ENCODE peak calls at places on chromosomes 4 and X, in eight cellular contexts. One of them, this sample, is unnamed.

GRCh38 chr4:25654971-25655963 is at the start of gene SLC34A2:
- DNase-seq in astrocyte of the spinal cord: no peak
- DNase-seq in MM.1S: no peak
- DNase-seq in mucosa of descending colon: peak; percentile 10
- DNase-seq in AG10803: no peak
- DNase-seq in A549: no peak
- DNase-seq in GM12865: no peak
- DNase-seq in uterus: no peak
- DNase-seq in this sample: peak; percentile 5

GRCh38 chr4:143251781-143252180 is 67.1 kb downstream of the USP38 start:
- DNase-seq in MM.1S: no peak
- DNase-seq in astrocyte of the spinal cord: peak; percentile 50
- DNase-seq in GM12865: no peak
- DNase-seq in A549: no peak
- DNase-seq in mucosa of descending colon: no peak
- DNase-seq in AG10803: no peak
- DNase-seq in uterus: no peak
- DNase-seq in this sample: no peak

GRCh38 chrX:19440713-19441112 is 74.6 kb downstream of the MAP3K15 start:
- DNase-seq in A549: no peak
- DNase-seq in astrocyte of the spinal cord: peak; percentile 23
- DNase-seq in GM12865: no peak
- DNase-seq in uterus: no peak
- DNase-seq in mucosa of descending colon: peak; percentile 1
- DNase-seq in MM.1S: no peak
- DNase-seq in AG10803: peak; percentile 8
- DNase-seq in this sample: no peak

GRCh38 chrX:119391279-119391678 is 7.9 kb upstream of the SLC25A43 start:
- DNase-seq in MM.1S: peak; percentile 26
- DNase-seq in AG10803: peak; percentile 32
- DNase-seq in A549: peak; percentile 46
- DNase-seq in mucosa of descending colon: peak; percentile 68
- DNase-seq in GM12865: peak; percentile 15
- DNase-seq in uterus: no peak
- DNase-seq in astrocyte of the spinal cord: peak; percentile 27
- DNase-seq in this sample: no peak

GRCh38 chr4:139587452-139587851 is 31.4 kb upstream of the SETD7 start:
- DNase-seq in AG10803: no peak
- DNase-seq in uterus: no peak
- DNase-seq in GM12865: no peak
- DNase-seq in MM.1S: no peak
- DNase-seq in astrocyte of the spinal cord: no peak
- DNase-seq in A549: no peak
- DNase-seq in mucosa of descending colon: no peak
- DNase-seq in this sample: no peak

GRCh38 chr4:165783626-165784025 is 89.4 kb upstream of the TLL1 start:
- DNase-seq in AG10803: no peak
- DNase-seq in A549: no peak
- DNase-seq in uterus: no peak
- DNase-seq in GM12865: no peak
- DNase-seq in astrocyte of the spinal cord: no peak
- DNase-seq in mucosa of descending colon: no peak
- DNase-seq in MM.1S: no peak
- DNase-seq in this sample: no peak

GRCh38 chrX:134186362-134187121 is 50.4 kb upstream of the CCDC160 start:
- DNase-seq in AG10803: no peak
- DNase-seq in MM.1S: peak; percentile 87
- DNase-seq in mucosa of descending colon: peak; percentile 29
- DNase-seq in A549: no peak
- DNase-seq in uterus: no peak
- DNase-seq in astrocyte of the spinal cord: no peak
- DNase-seq in GM12865: peak; percentile 18
- DNase-seq in this sample: no peak

GRCh38 chr4:129415001-129415400 is 319.0 kb downstream of the C4orf33 start:
- DNase-seq in uterus: no peak
- DNase-seq in MM.1S: no peak
- DNase-seq in A549: no peak
- DNase-seq in astrocyte of the spinal cord: no peak
- DNase-seq in mucosa of descending colon: no peak
- DNase-seq in AG10803: no peak
- DNase-seq in GM12865: no peak
- DNase-seq in this sample: no peak

GRCh38 chr4:140818433-140818832 is 62.2 kb upstream of the TBC1D9 start:
- DNase-seq in astrocyte of the spinal cord: no peak
- DNase-seq in uterus: no peak
- DNase-seq in AG10803: no peak
- DNase-seq in GM12865: no peak
- DNase-seq in A549: no peak
- DNase-seq in MM.1S: no peak
- DNase-seq in mucosa of descending colon: no peak
- DNase-seq in this sample: no peak

GRCh38 chrX:115525486-115525885 is 35.5 kb upstream of the PLS3 start:
- DNase-seq in GM12865: no peak
- DNase-seq in A549: no peak
- DNase-seq in uterus: no peak
- DNase-seq in MM.1S: no peak
- DNase-seq in AG10803: no peak
- DNase-seq in mucosa of descending colon: no peak
- DNase-seq in astrocyte of the spinal cord: no peak
- DNase-seq in this sample: no peak

GRCh38 chrX:134244043-134244442 is 7.1 kb downstream of the CCDC160 start:
- DNase-seq in GM12865: no peak
- DNase-seq in astrocyte of the spinal cord: peak; percentile 50
- DNase-seq in AG10803: no peak
- DNase-seq in mucosa of descending colon: no peak
- DNase-seq in A549: no peak
- DNase-seq in MM.1S: no peak
- DNase-seq in uterus: no peak
- DNase-seq in this sample: no peak

GRCh38 chr4:18860836-18861530 is 839.4 kb upstream of the LCORL start:
- DNase-seq in A549: no peak
- DNase-seq in mucosa of descending colon: no peak
- DNase-seq in GM12865: no peak
- DNase-seq in uterus: no peak
- DNase-seq in AG10803: no peak
- DNase-seq in astrocyte of the spinal cord: no peak
- DNase-seq in MM.1S: no peak
- DNase-seq in this sample: no peak

GRCh38 chr4:101282076-101282844 is 65.1 kb downstream of the PPP3CA start:
- DNase-seq in astrocyte of the spinal cord: no peak
- DNase-seq in AG10803: no peak
- DNase-seq in uterus: no peak
- DNase-seq in MM.1S: no peak
- DNase-seq in mucosa of descending colon: no peak
- DNase-seq in GM12865: no peak
- DNase-seq in A549: no peak
- DNase-seq in this sample: no peak

GRCh38 chr4:3520796-3521600 is 11.2 kb downstream of the LRPAP1 start:
- DNase-seq in AG10803: no peak
- DNase-seq in GM12865: no peak
- DNase-seq in mucosa of descending colon: no peak
- DNase-seq in A549: no peak
- DNase-seq in astrocyte of the spinal cord: no peak
- DNase-seq in uterus: no peak
- DNase-seq in MM.1S: no peak
- DNase-seq in this sample: no peak

GRCh38 chrX:69109706-69110635 is 55.3 kb downstream of the PJA1 start:
- DNase-seq in astrocyte of the spinal cord: peak; percentile 29
- DNase-seq in mucosa of descending colon: no peak
- DNase-seq in A549: peak; percentile 84
- DNase-seq in AG10803: peak; percentile 39
- DNase-seq in MM.1S: no peak
- DNase-seq in uterus: peak; percentile 26
- DNase-seq in GM12865: no peak
- DNase-seq in this sample: no peak

GRCh38 chrX:27964432-27964831 is 16.8 kb downstream of the DCAF8L1 start:
- DNase-seq in astrocyte of the spinal cord: peak; percentile 14
- DNase-seq in A549: no peak
- DNase-seq in mucosa of descending colon: no peak
- DNase-seq in AG10803: no peak
- DNase-seq in GM12865: no peak
- DNase-seq in uterus: no peak
- DNase-seq in MM.1S: no peak
- DNase-seq in this sample: no peak

GRCh38 chrX:118189628-118190027 is 73.0 kb upstream of the KLHL13 start:
- DNase-seq in AG10803: no peak
- DNase-seq in mucosa of descending colon: no peak
- DNase-seq in A549: no peak
- DNase-seq in MM.1S: no peak
- DNase-seq in uterus: no peak
- DNase-seq in GM12865: no peak
- DNase-seq in astrocyte of the spinal cord: no peak
- DNase-seq in this sample: no peak

GRCh38 chr4:142901166-142901662 is 55.1 kb upstream of the INPP4B start:
- DNase-seq in A549: no peak
- DNase-seq in uterus: no peak
- DNase-seq in GM12865: no peak
- DNase-seq in MM.1S: no peak
- DNase-seq in AG10803: no peak
- DNase-seq in mucosa of descending colon: peak; percentile 6
- DNase-seq in astrocyte of the spinal cord: no peak
- DNase-seq in this sample: no peak

GRCh38 chr4:185359767-185360446 is 35.8 kb downstream of the LRP2BP start:
- DNase-seq in MM.1S: no peak
- DNase-seq in A549: no peak
- DNase-seq in AG10803: no peak
- DNase-seq in uterus: no peak
- DNase-seq in mucosa of descending colon: no peak
- DNase-seq in GM12865: no peak
- DNase-seq in astrocyte of the spinal cord: peak; percentile 84
- DNase-seq in this sample: no peak

GRCh38 chr4:59994118-59994517 is 1206.0 kb upstream of the ADGRL3 start:
- DNase-seq in astrocyte of the spinal cord: no peak
- DNase-seq in AG10803: no peak
- DNase-seq in mucosa of descending colon: no peak
- DNase-seq in uterus: no peak
- DNase-seq in MM.1S: no peak
- DNase-seq in GM12865: peak; percentile 1
- DNase-seq in A549: peak; percentile 1
- DNase-seq in this sample: no peak
- TF ChIP-seq CTCF in astrocyte of the spinal cord: no peak
- TF ChIP-seq CTCF in AG10803: no peak
- TF ChIP-seq CTCF in mucosa of descending colon: no peak
- TF ChIP-seq CTCF in uterus: no peak
- TF ChIP-seq CTCF in MM.1S: peak; percentile 21
- TF ChIP-seq CTCF in GM12865: peak; percentile 1
- TF ChIP-seq CTCF in A549: no peak
- TF ChIP-seq CTCF in this sample: peak; percentile 29

GRCh38 chr4:173318648-173319211 is 15.4 kb downstream of the HMGB2 start:
- DNase-seq in MM.1S: peak; percentile 51
- DNase-seq in uterus: no peak
- DNase-seq in AG10803: peak; percentile 60
- DNase-seq in astrocyte of the spinal cord: peak; percentile 74
- DNase-seq in A549: peak; percentile 13
- DNase-seq in mucosa of descending colon: no peak
- DNase-seq in GM12865: no peak
- DNase-seq in this sample: no peak
- TF ChIP-seq CTCF in MM.1S: peak; percentile 13
- TF ChIP-seq CTCF in uterus: peak; percentile 49
- TF ChIP-seq CTCF in AG10803: peak; percentile 43
- TF ChIP-seq CTCF in astrocyte of the spinal cord: peak; percentile 16
- TF ChIP-seq CTCF in A549: peak; percentile 51
- TF ChIP-seq CTCF in mucosa of descending colon: no peak
- TF ChIP-seq CTCF in GM12865: no peak
- TF ChIP-seq CTCF in this sample: peak; percentile 63

GRCh38 chrX:135436966-135437866 is 15.5 kb downstream of the SMIM10L2A start:
- DNase-seq in mucosa of descending colon: no peak
- DNase-seq in A549: no peak
- DNase-seq in AG10803: no peak
- DNase-seq in GM12865: no peak
- DNase-seq in uterus: no peak
- DNase-seq in astrocyte of the spinal cord: no peak
- DNase-seq in MM.1S: no peak
- DNase-seq in this sample: no peak
- TF ChIP-seq CTCF in mucosa of descending colon: no peak
- TF ChIP-seq CTCF in A549: no peak
- TF ChIP-seq CTCF in AG10803: no peak
- TF ChIP-seq CTCF in GM12865: no peak
- TF ChIP-seq CTCF in uterus: no peak
- TF ChIP-seq CTCF in astrocyte of the spinal cord: no peak
- TF ChIP-seq CTCF in MM.1S: no peak
- TF ChIP-seq CTCF in this sample: no peak

GRCh38 chr4:114582625-114583024 is 16.0 kb upstream of the UGT8 start:
- DNase-seq in AG10803: no peak
- DNase-seq in A549: no peak
- DNase-seq in GM12865: no peak
- DNase-seq in uterus: no peak
- DNase-seq in astrocyte of the spinal cord: no peak
- DNase-seq in MM.1S: no peak
- DNase-seq in mucosa of descending colon: peak; percentile 46
- DNase-seq in this sample: no peak
- TF ChIP-seq CTCF in AG10803: no peak
- TF ChIP-seq CTCF in A549: no peak
- TF ChIP-seq CTCF in GM12865: no peak
- TF ChIP-seq CTCF in uterus: no peak
- TF ChIP-seq CTCF in astrocyte of the spinal cord: no peak
- TF ChIP-seq CTCF in MM.1S: no peak
- TF ChIP-seq CTCF in mucosa of descending colon: no peak
- TF ChIP-seq CTCF in this sample: peak; percentile 19

DNA sequence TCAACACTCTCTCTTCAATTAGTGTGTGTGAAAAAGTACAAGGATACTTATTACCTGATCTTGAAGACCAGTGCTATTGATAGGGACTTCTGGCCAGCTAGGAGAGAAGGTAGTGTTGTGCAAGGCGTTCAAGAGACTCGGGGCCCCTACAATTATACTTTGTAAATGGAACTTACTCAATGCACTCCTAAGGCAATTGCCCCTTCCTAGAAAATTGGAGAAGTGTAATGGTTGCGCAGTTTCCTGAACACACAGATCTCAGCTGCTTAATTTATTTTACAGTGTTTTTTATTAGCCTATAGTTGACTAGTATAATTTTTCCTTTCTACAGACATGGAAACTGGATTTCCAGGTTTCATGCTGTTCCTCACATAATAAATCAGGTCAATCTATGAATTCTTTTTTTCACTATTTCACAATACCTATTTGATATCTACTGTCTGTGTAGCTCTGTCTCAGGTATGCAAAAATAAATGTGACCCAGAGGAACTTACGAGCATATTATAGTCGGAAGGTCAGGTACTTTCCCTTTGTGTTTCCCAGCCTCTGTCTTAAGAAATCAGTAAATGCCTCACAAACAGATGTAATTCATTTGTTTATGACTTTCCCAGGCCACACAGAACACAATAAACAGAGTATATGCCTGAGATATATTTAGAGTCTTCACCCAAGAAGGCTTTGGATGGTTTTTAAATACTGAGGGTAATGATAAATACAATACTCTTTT is 89.1 kb upstream of the TET2 start:
- DNase-seq in MM.1S: no peak
- DNase-seq in AG10803: no peak
- DNase-seq in astrocyte of the spinal cord: no peak
- DNase-seq in mucosa of descending colon: no peak
- DNase-seq in uterus: no peak
- DNase-seq in GM12865: peak; percentile 71
- DNase-seq in A549: no peak
- DNase-seq in this sample: no peak
- TF ChIP-seq CTCF in MM.1S: no peak
- TF ChIP-seq CTCF in AG10803: no peak
- TF ChIP-seq CTCF in astrocyte of the spinal cord: no peak
- TF ChIP-seq CTCF in mucosa of descending colon: no peak
- TF ChIP-seq CTCF in uterus: no peak
- TF ChIP-seq CTCF in GM12865: no peak
- TF ChIP-seq CTCF in A549: no peak
- TF ChIP-seq CTCF in this sample: no peak